ENCODE peak calls at places on chromosome 10, in ten cellular contexts. B is tibial nerve, N is body of pancreas, K is suprapubic skin, H is esophagus squamous epithelium, L is A549, A is stomach, V is NB4, U is testis, R is ovary. J is an unnamed sample.

GRCh38 chr10:30781571-30782542 is 152.3 kb upstream of the LYZL2 start:
- DNase-seq in B (no peak), N (no peak), K (no peak), H (no peak), L (no peak), A (no peak), V (no peak), U (no peak), R (no peak), J (no peak)

GRCh38 chr10:118356628-118357027 is 14.5 kb upstream of the FAM204A start:
- DNase-seq in B (no peak), N (no peak), K (no peak), H (no peak), L (no peak), A (no peak), V (no peak), U (no peak), R (no peak), J (no peak)

GRCh38 chr10:87000491-87000890 is 19.6 kb upstream of the FAM25A start:
- DNase-seq in B (no peak), N (no peak), K (no peak), H (no peak), L (no peak), A (no peak), V (peak), U (no peak), R (no peak), J (no peak)

GRCh38 chr10:99532687-99533495 is at the start of gene NKX2-3:
- DNase-seq in B (no peak), N (peak), K (no peak), H (no peak), L (peak), A (peak), V (peak), U (peak), R (no peak), J (no peak)

GRCh38 chr10:23981520-23982309 is 227.2 kb upstream of the KIAA1217 start:
- DNase-seq in B (no peak), N (no peak), K (no peak), H (no peak), L (no peak), A (no peak), V (no peak), U (no peak), R (no peak), J (no peak)

GRCh38 chr10:101021692-101022251 is 9.2 kb downstream of the PDZD7 start:
- DNase-seq in B (no peak), N (no peak), K (no peak), H (no peak), L (no peak), A (no peak), V (no peak), U (no peak), R (no peak), J (no peak)

GRCh38 chr10:64075604-64076003 is 554.4 kb downstream of the REEP3 start:
- DNase-seq in B (no peak), N (no peak), K (no peak), H (no peak), L (no peak), A (no peak), V (no peak), U (no peak), R (no peak), J (no peak)

GRCh38 chr10:95428702-95429101 is 132.5 kb downstream of the SORBS1 start:
- DNase-seq in B (no peak), N (no peak), K (no peak), H (no peak), L (no peak), A (no peak), V (no peak), U (no peak), R (no peak), J (no peak)

GRCh38 chr10:133328358-133329343 is 8.0 kb downstream of the CALY start:
- DNase-seq in B (no peak), N (no peak), K (no peak), H (no peak), L (no peak), A (no peak), V (no peak), U (no peak), R (no peak), J (no peak)

GRCh38 chr10:95133997-95134396 is 60.0 kb upstream of the ACSM6 start:
- DNase-seq in B (no peak), N (no peak), K (no peak), H (no peak), L (no peak), A (no peak), V (peak), U (no peak), R (no peak), J (no peak)

GRCh38 chr10:17138450-17139062 is 8.9 kb upstream of the CUBN start:
- DNase-seq in B (no peak), N (no peak), K (no peak), H (no peak), L (no peak), A (no peak), V (no peak), U (no peak), R (no peak), J (no peak)

GRCh38 chr10:47049056-47049851 is 138.0 kb downstream of the PTPN20 start:
- DNase-seq in B (no peak), N (peak), K (no peak), H (no peak), L (no peak), A (peak), V (no peak), U (peak), R (no peak), J (peak)

GRCh38 chr10:128506423-128506822 is 380.2 kb upstream of the MKI67 start:
- DNase-seq in B (no peak), N (no peak), K (no peak), H (no peak), L (no peak), A (no peak), V (no peak), U (no peak), R (no peak), J (no peak)

GRCh38 chr10:124496150-124496549 is 34.5 kb downstream of the LHPP start:
- DNase-seq in B (no peak), N (no peak), K (no peak), H (no peak), L (no peak), A (no peak), V (no peak), U (no peak), R (no peak), J (no peak)

GRCh38 chr10:118721005-118721876 is 33.5 kb downstream of the CACUL1 start:
- DNase-seq in B (peak), N (peak), K (no peak), H (no peak), L (peak), A (peak), V (peak), U (peak), R (peak), J (no peak)

GRCh38 chr10:132463333-132464255 is 66.6 kb downstream of the PWWP2B start:
- DNase-seq in B (no peak), N (peak), K (no peak), H (no peak), L (no peak), A (no peak), V (peak), U (no peak), R (no peak), J (no peak)

GRCh38 chr10:69217119-69217754 is 2.9 kb upstream of the HKDC1 start:
- DNase-seq in B (no peak), N (no peak), K (no peak), H (no peak), L (peak), A (no peak), V (no peak), U (no peak), R (no peak), J (no peak)

GRCh38 chr10:124123141-124123540 is 29.7 kb upstream of the CHST15 start:
- DNase-seq in B (no peak), N (no peak), K (no peak), H (no peak), L (no peak), A (no peak), V (no peak), U (no peak), R (no peak), J (no peak)

GRCh38 chr10:58773942-58774341 is 261.3 kb downstream of the BICC1 start:
- DNase-seq in B (no peak), N (no peak), K (no peak), H (no peak), L (no peak), A (no peak), V (no peak), U (no peak), R (no peak), J (no peak)

GRCh38 chr10:95415631-95416031 is 124.8 kb upstream of the PDLIM1 start:
- DNase-seq in B (no peak), N (no peak), K (no peak), H (no peak), L (no peak), A (no peak), V (no peak), U (no peak), R (no peak), J (no peak)

GRCh38 chr10:86047588-86047987 is 319.0 kb downstream of the GRID1 start:
- DNase-seq in B (no peak), N (no peak), K (no peak), H (no peak), L (no peak), A (no peak), V (peak), U (no peak), R (no peak), J (no peak)

GRCh38 chr10:128043259-128044045 is 82.8 kb downstream of the MKI67 start:
- DNase-seq in B (no peak), N (no peak), K (no peak), H (no peak), L (no peak), A (no peak), V (no peak), U (no peak), R (no peak), J (no peak)

GRCh38 chr10:78025685-78026364 is 3.5 kb downstream of the POLR3A start:
- DNase-seq in B (no peak), N (no peak), K (no peak), H (no peak), L (no peak), A (no peak), V (no peak), U (no peak), R (no peak), J (no peak)

GRCh38 chr10:13787015-13787421 is 200.3 kb downstream of the PRPF18 start:
- DNase-seq in B (no peak), N (no peak), K (no peak), H (no peak), L (no peak), A (no peak), V (no peak), U (no peak), R (no peak), J (peak)

GRCh38 chr10:15670880-15671279 is 48.8 kb downstream of the ITGA8 start:
- DNase-seq in B (no peak), N (no peak), K (no peak), H (no peak), L (no peak), A (no peak), V (no peak), U (no peak), R (no peak), J (no peak)

GRCh38 chr10:96043157-96043894 is at the start of gene CCNJ:
- DNase-seq in B (peak), N (peak), K (peak), H (peak), L (peak), A (peak), V (peak), U (peak), R (peak), J (peak)

GRCh38 chr10:131088619-131089018 is 222.9 kb downstream of the TCERG1L start:
- DNase-seq in B (no peak), N (no peak), K (no peak), H (no peak), L (no peak), A (no peak), V (peak), U (peak), R (no peak), J (no peak)

GRCh38 chr10:50393784-50394183 is 142.5 kb upstream of the ASAH2 start:
- DNase-seq in B (no peak), N (no peak), K (no peak), H (no peak), L (peak), A (no peak), V (no peak), U (no peak), R (no peak), J (no peak)

GRCh38 chr10:3094565-3095168 is 27.3 kb downstream of the PFKP start:
- DNase-seq in B (no peak), N (no peak), K (no peak), H (no peak), L (no peak), A (no peak), V (no peak), U (no peak), R (no peak), J (no peak)

GRCh38 chr10:124619195-124619594 is 125.0 kb downstream of the FAM53B start:
- DNase-seq in B (no peak), N (peak), K (no peak), H (no peak), L (no peak), A (peak), V (peak), U (no peak), R (no peak), J (no peak)

GRCh38 chr10:75788394-75789205 is 357.2 kb downstream of the LRMDA start:
- DNase-seq in B (no peak), N (peak), K (no peak), H (no peak), L (no peak), A (no peak), V (peak), U (peak), R (no peak), J (no peak)

GRCh38 chr10:31479752-31480151 is 160.7 kb downstream of the ZEB1 start:
- DNase-seq in B (no peak), N (no peak), K (no peak), H (no peak), L (no peak), A (no peak), V (no peak), U (no peak), R (no peak), J (no peak)

GRCh38 chr10:74753295-74754211 is 72.8 kb upstream of the KAT6B start:
- DNase-seq in B (no peak), N (peak), K (no peak), H (no peak), L (no peak), A (peak), V (no peak), U (peak), R (peak), J (no peak)

GRCh38 chr10:133276435-133277201 is at the start of gene ADAM8:
- DNase-seq in B (no peak), N (peak), K (no peak), H (no peak), L (no peak), A (peak), V (no peak), U (no peak), R (no peak), J (no peak)

DNA sequence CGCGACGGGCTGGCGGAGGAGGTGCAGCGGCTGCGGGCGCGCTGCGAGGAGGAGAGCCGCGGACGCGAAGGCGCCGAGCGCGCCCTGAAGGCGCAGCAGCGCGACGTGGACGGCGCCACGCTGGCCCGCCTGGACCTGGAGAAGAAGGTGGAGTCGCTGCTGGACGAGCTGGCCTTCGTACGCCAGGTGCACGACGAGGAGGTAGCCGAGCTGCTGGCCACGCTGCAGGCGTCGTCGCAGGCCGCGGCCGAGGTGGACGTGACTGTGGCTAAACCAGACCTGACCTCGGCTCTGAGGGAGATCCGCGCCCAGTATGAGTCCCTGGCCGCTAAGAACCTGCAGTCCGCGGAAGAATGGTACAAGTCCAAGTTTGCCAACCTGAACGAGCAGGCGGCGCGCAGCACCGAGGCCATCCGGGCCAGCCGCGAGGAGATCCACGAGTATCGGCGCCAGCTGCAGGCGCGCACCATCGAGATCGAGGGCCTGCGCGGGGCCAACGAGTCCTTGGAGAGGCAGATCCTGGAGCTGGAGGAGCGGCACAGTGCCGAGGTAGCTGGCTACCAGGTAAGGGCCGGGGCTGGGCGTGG is 868 bp downstream of the INA start:
- DNase-seq in B (no peak), N (peak), K (no peak), H (no peak), L (no peak), A (no peak), V (no peak), U (no peak), R (no peak), J (no peak)
- H3K4me3 ChIP-seq in B (no peak), N (no peak), K (peak), H (peak), L (peak), A (peak), V (no peak), U (peak), R (no peak), J (no peak)

DNA sequence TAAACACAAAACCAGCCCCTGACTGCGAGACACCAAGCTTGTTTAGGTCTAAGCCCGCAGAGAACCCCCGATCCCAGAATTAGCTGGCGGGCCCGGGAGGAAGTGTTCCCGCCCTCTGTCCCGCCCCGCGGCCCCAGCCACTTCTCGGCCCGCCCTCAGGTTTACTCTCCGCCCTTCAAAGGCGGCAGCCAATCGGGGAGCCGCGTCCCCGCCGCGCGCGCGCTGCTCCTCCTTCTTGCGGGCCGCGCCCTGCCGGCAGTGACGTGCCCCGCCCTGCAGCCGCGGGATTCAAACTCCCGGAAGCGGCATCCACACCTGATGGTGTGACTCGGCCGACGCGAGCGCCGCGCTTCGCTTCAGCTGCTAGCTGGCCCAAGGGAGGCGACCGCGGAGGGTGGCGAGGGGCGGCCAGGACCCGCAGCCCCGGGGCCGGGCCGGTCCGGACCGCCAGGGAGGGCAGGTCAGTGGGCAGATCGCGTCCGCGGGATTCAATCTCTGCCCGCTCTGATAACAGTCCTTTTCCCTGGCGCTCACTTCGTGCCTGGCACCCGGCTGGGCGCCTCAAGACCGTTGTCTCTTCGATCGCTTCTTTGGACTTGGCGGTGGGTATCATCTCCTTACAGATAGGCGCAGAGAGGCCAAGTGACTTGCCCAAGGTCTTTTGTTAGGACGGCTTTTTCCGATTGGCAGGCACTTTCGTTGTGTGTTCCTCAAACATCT is at the start of gene CEP55:
- DNase-seq in B (peak), N (peak), K (peak), H (peak), L (peak), A (peak), V (peak), U (peak), R (peak), J (peak)
- TF ChIP-seq POLR2A in B (no peak), N (no peak), K (no peak), H (no peak), L (peak), A (no peak), V (peak), U (no peak), R (no peak), J (no peak)

DNA sequence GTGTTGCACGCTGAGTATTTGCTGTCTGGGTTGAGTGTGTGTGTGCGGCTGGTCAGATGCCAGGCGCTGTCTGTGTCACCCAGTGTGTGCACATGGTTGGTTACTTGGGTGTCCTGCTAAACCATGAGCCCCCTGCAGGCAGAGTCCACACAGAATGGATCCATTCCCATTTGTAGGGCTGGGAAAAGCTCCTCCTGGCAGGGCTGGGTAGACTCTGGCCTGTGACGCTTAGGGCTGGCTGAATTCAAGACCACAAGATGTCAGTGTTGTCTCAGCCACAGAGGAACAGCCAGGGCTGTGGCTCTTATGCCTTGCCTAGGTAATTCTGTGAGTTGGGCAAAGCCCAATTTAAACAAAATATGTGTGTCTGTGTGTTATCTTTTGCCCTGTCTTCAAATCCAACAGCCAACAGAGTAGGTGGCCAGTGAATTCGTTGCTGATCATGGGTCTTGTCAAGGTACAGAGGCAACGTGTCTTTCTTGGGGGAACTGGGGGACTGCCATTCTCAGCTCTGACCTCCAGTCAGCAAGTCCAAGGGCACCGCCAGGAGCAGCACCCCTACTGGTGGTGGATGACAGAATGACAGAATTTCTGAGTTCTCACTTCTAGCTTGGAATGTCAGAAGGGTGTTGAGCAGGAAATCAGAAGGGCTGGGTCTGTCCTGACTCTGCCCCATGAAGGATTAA is 285.1 kb downstream of the CCSER2 start:
- DNase-seq in B (no peak), N (peak), K (no peak), H (no peak), L (peak), A (no peak), V (peak), U (peak), R (no peak), J (no peak)
- TF ChIP-seq CTCF in B (peak), N (peak), K (no peak), H (peak), L (peak), A (no peak), V (peak), U (no peak), R (no peak), J (no peak)

GRCh38 chr10:93463723-93464511 is 18.2 kb downstream of the MYOF start:
- DNase-seq in B (no peak), N (peak), K (no peak), H (no peak), L (no peak), A (no peak), V (peak), U (peak), R (no peak), J (no peak)
- H3K4me3 ChIP-seq in B (no peak), N (no peak), K (no peak), H (no peak), L (no peak), A (no peak), V (no peak), U (no peak), R (no peak), J (no peak)

GRCh38 chr10:35667971-35668370 is 25.9 kb upstream of the FZD8 start:
- DNase-seq in B (no peak), N (no peak), K (no peak), H (no peak), L (no peak), A (no peak), V (no peak), U (no peak), R (no peak), J (no peak)

GRCh38 chr10:35668865-35669650 is 27.0 kb upstream of the FZD8 start:
- DNase-seq in B (no peak), N (no peak), K (no peak), H (no peak), L (no peak), A (no peak), V (no peak), U (no peak), R (no peak), J (no peak)

DNA sequence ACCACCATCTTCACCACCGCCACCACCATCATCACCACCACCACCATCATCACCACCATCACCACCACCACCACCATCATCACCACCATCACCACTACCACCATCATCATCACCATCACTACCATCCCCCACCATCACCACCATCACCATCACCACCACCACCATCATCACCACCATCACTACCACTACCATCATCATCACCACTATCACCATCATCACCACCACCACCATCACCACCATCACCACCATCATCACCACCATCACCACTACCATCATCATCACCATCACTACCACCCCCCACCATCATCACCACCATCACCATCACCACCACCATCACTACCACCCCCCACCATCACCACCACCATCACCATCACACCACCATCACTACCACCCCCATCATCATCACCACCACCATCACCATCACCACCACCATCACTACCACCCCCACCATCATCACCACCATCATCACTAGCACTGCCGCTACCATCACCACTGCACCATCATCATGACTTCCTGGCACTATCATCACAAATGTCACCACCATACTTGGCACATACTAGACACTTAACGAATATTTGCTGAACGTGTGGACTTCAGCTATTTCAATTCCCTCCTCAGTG is 25.3 kb upstream of the FZD8 start:
- DNase-seq in B (no peak), N (no peak), K (no peak), H (no peak), L (no peak), A (no peak), V (no peak), U (no peak), R (no peak), J (no peak)
- TF ChIP-seq POLR2A in B (no peak), N (no peak), K (no peak), H (no peak), L (no peak), A (no peak), V (no peak), U (no peak), R (no peak), J (no peak)